ENCODE peak calls at places on chromosome 5, in five cellular contexts. K, Y, P, T and E are unnamed samples.

GRCh38 chr5:94849821-94850736 is 231.6 kb downstream of the SLF1 start:
- DNase-seq in K (peak; percentile 69), Y (peak; percentile 16), P (peak; percentile 34), T (peak; percentile 65), E (peak; percentile 74)

GRCh38 chr5:1322955-1323802 is 21.7 kb downstream of the CLPTM1L start:
- DNase-seq in K (no peak), Y (no peak), P (no peak), T (no peak), E (no peak)

GRCh38 chr5:136094189-136094912 is 38.3 kb upstream of the SMAD5 start:
- DNase-seq in K (no peak), Y (no peak), P (peak; percentile 88), T (no peak), E (no peak)

GRCh38 chr5:402615-403359 is 40.2 kb upstream of the EXOC3 start:
- DNase-seq in K (no peak), Y (no peak), P (no peak), T (no peak), E (no peak)

GRCh38 chr5:142545653-142546322 is 140.1 kb downstream of the FGF1 start:
- DNase-seq in K (no peak), Y (no peak), P (no peak), T (no peak), E (peak; percentile 59)

GRCh38 chr5:118405650-118406061 is 582.7 kb downstream of the DTWD2 start:
- DNase-seq in K (no peak), Y (no peak), P (no peak), T (no peak), E (no peak)

GRCh38 chr5:1048861-1049838 is 40.5 kb downstream of the NKD2 start:
- DNase-seq in K (no peak), Y (no peak), P (no peak), T (no peak), E (no peak)

GRCh38 chr5:43268188-43268820 is 44.9 kb downstream of the HMGCS1 start:
- DNase-seq in K (no peak), Y (no peak), P (no peak), T (no peak), E (no peak)